ENCODE peak calls at places on chromosomes 16 and 17, in nine cellular contexts. One of them, this sample, is unnamed.

GRCh38 chr17:78442648-78443128 is 64.2 kb downstream of the PGS1 start:
- DNase-seq in Panc1: no peak
- DNase-seq in upper lobe of left lung: peak; percentile 88
- DNase-seq in endothelial cell of umbilical vein: no peak
- DNase-seq in prostate gland: no peak
- DNase-seq in stomach: peak; percentile 48
- DNase-seq in GM12878: no peak
- DNase-seq in transverse colon: peak; percentile 64
- DNase-seq in SK-N-SH: no peak
- DNase-seq in this sample: peak; percentile 87

GRCh38 chr16:48201515-48202201 is 42.4 kb upstream of the LONP2 start:
- DNase-seq in Panc1: no peak
- DNase-seq in upper lobe of left lung: no peak
- DNase-seq in endothelial cell of umbilical vein: no peak
- DNase-seq in prostate gland: no peak
- DNase-seq in stomach: no peak
- DNase-seq in GM12878: no peak
- DNase-seq in transverse colon: no peak
- DNase-seq in SK-N-SH: no peak
- DNase-seq in this sample: no peak

GRCh38 chr17:30549864-30550511 is 72.8 kb downstream of the GOSR1 start:
- DNase-seq in Panc1: no peak
- DNase-seq in upper lobe of left lung: no peak
- DNase-seq in endothelial cell of umbilical vein: no peak
- DNase-seq in prostate gland: no peak
- DNase-seq in stomach: peak; percentile 4
- DNase-seq in GM12878: no peak
- DNase-seq in transverse colon: no peak
- DNase-seq in SK-N-SH: no peak
- DNase-seq in this sample: no peak

GRCh38 chr16:578870-579405 is 9.2 kb downstream of the PIGQ start:
- DNase-seq in Panc1: peak; percentile 30
- DNase-seq in upper lobe of left lung: peak; percentile 71
- DNase-seq in endothelial cell of umbilical vein: peak; percentile 76
- DNase-seq in prostate gland: peak; percentile 74
- DNase-seq in stomach: peak; percentile 85
- DNase-seq in GM12878: no peak
- DNase-seq in transverse colon: peak; percentile 79
- DNase-seq in SK-N-SH: peak; percentile 77
- DNase-seq in this sample: no peak

GRCh38 chr17:78933959-78934568 is 8.9 kb upstream of the TIMP2 start:
- DNase-seq in Panc1: peak; percentile 51
- DNase-seq in upper lobe of left lung: peak; percentile 81
- DNase-seq in endothelial cell of umbilical vein: peak; percentile 96
- DNase-seq in prostate gland: peak; percentile 98
- DNase-seq in stomach: peak; percentile 96
- DNase-seq in GM12878: no peak
- DNase-seq in transverse colon: peak; percentile 90
- DNase-seq in SK-N-SH: peak; percentile 86
- DNase-seq in this sample: peak; percentile 97

GRCh38 chr17:33290156-33290697 is 2.9 kb downstream of the ASIC2 start:
- DNase-seq in Panc1: no peak
- DNase-seq in upper lobe of left lung: no peak
- DNase-seq in endothelial cell of umbilical vein: no peak
- DNase-seq in prostate gland: no peak
- DNase-seq in stomach: no peak
- DNase-seq in GM12878: no peak
- DNase-seq in transverse colon: no peak
- DNase-seq in SK-N-SH: no peak
- DNase-seq in this sample: no peak

GRCh38 chr16:72211085-72211484 is 39.1 kb upstream of the PMFBP1 start:
- DNase-seq in Panc1: no peak
- DNase-seq in upper lobe of left lung: no peak
- DNase-seq in endothelial cell of umbilical vein: no peak
- DNase-seq in prostate gland: no peak
- DNase-seq in stomach: no peak
- DNase-seq in GM12878: no peak
- DNase-seq in transverse colon: no peak
- DNase-seq in SK-N-SH: no peak
- DNase-seq in this sample: no peak

GRCh38 chr17:63514477-63514876 is 8.7 kb upstream of the KCNH6 start:
- DNase-seq in Panc1: no peak
- DNase-seq in upper lobe of left lung: no peak
- DNase-seq in endothelial cell of umbilical vein: no peak
- DNase-seq in prostate gland: no peak
- DNase-seq in stomach: no peak
- DNase-seq in GM12878: no peak
- DNase-seq in transverse colon: no peak
- DNase-seq in SK-N-SH: no peak
- DNase-seq in this sample: no peak

GRCh38 chr17:48624544-48625501 is 1.3 kb downstream of the HOXB9 start:
- DNase-seq in Panc1: no peak
- DNase-seq in upper lobe of left lung: no peak
- DNase-seq in endothelial cell of umbilical vein: no peak
- DNase-seq in prostate gland: no peak
- DNase-seq in stomach: no peak
- DNase-seq in GM12878: no peak
- DNase-seq in transverse colon: peak; percentile 51
- DNase-seq in SK-N-SH: peak; percentile 73
- DNase-seq in this sample: no peak

GRCh38 chr17:10059684-10060211 is 138.7 kb downstream of the GAS7 start:
- DNase-seq in Panc1: no peak
- DNase-seq in upper lobe of left lung: no peak
- DNase-seq in endothelial cell of umbilical vein: no peak
- DNase-seq in prostate gland: no peak
- DNase-seq in stomach: no peak
- DNase-seq in GM12878: peak; percentile 95
- DNase-seq in transverse colon: peak; percentile 41
- DNase-seq in SK-N-SH: no peak
- DNase-seq in this sample: peak; percentile 86

GRCh38 chr17:57494446-57494845 is 238.1 kb downstream of the MSI2 start:
- DNase-seq in Panc1: no peak
- DNase-seq in upper lobe of left lung: no peak
- DNase-seq in endothelial cell of umbilical vein: no peak
- DNase-seq in prostate gland: no peak
- DNase-seq in stomach: no peak
- DNase-seq in GM12878: no peak
- DNase-seq in transverse colon: no peak
- DNase-seq in SK-N-SH: no peak
- DNase-seq in this sample: no peak

GRCh38 chr16:15847621-15848175 is 9.1 kb downstream of the MYH11 start:
- DNase-seq in Panc1: no peak
- DNase-seq in upper lobe of left lung: no peak
- DNase-seq in endothelial cell of umbilical vein: no peak
- DNase-seq in prostate gland: no peak
- DNase-seq in stomach: no peak
- DNase-seq in GM12878: no peak
- DNase-seq in transverse colon: no peak
- DNase-seq in SK-N-SH: no peak
- DNase-seq in this sample: no peak

GRCh38 chr17:53749178-53749577 is 73.5 kb upstream of the KIF2B start:
- DNase-seq in Panc1: no peak
- DNase-seq in upper lobe of left lung: no peak
- DNase-seq in endothelial cell of umbilical vein: no peak
- DNase-seq in prostate gland: no peak
- DNase-seq in stomach: no peak
- DNase-seq in GM12878: no peak
- DNase-seq in transverse colon: no peak
- DNase-seq in SK-N-SH: no peak
- DNase-seq in this sample: no peak

GRCh38 chr16:55367796-55368195 is 43.8 kb downstream of the IRX6 start:
- DNase-seq in Panc1: no peak
- DNase-seq in upper lobe of left lung: no peak
- DNase-seq in endothelial cell of umbilical vein: no peak
- DNase-seq in prostate gland: no peak
- DNase-seq in stomach: no peak
- DNase-seq in GM12878: no peak
- DNase-seq in transverse colon: no peak
- DNase-seq in SK-N-SH: no peak
- DNase-seq in this sample: no peak

GRCh38 chr17:45952814-45953320 is 46.2 kb upstream of the STH start:
- DNase-seq in Panc1: no peak
- DNase-seq in upper lobe of left lung: no peak
- DNase-seq in endothelial cell of umbilical vein: no peak
- DNase-seq in prostate gland: no peak
- DNase-seq in stomach: no peak
- DNase-seq in GM12878: no peak
- DNase-seq in transverse colon: no peak
- DNase-seq in SK-N-SH: no peak
- DNase-seq in this sample: no peak

GRCh38 chr17:66938656-66939055 is 25.9 kb upstream of the CACNG4 start:
- DNase-seq in Panc1: no peak
- DNase-seq in upper lobe of left lung: no peak
- DNase-seq in endothelial cell of umbilical vein: no peak
- DNase-seq in prostate gland: no peak
- DNase-seq in stomach: no peak
- DNase-seq in GM12878: no peak
- DNase-seq in transverse colon: no peak
- DNase-seq in SK-N-SH: no peak
- DNase-seq in this sample: no peak

GRCh38 chr16:30901201-30902069 is 5.0 kb downstream of the CTF1 start:
- DNase-seq in Panc1: no peak
- DNase-seq in upper lobe of left lung: no peak
- DNase-seq in endothelial cell of umbilical vein: no peak
- DNase-seq in prostate gland: no peak
- DNase-seq in stomach: no peak
- DNase-seq in GM12878: no peak
- DNase-seq in transverse colon: no peak
- DNase-seq in SK-N-SH: no peak
- DNase-seq in this sample: no peak

GRCh38 chr16:30900588-30900987 is 4.2 kb downstream of the CTF1 start:
- DNase-seq in Panc1: no peak
- DNase-seq in upper lobe of left lung: no peak
- DNase-seq in endothelial cell of umbilical vein: no peak
- DNase-seq in prostate gland: no peak
- DNase-seq in stomach: no peak
- DNase-seq in GM12878: no peak
- DNase-seq in transverse colon: no peak
- DNase-seq in SK-N-SH: no peak
- DNase-seq in this sample: no peak

GRCh38 chr16:30903002-30903401 is 6.6 kb downstream of the CTF1 start:
- DNase-seq in Panc1: no peak
- DNase-seq in upper lobe of left lung: no peak
- DNase-seq in endothelial cell of umbilical vein: no peak
- DNase-seq in prostate gland: no peak
- DNase-seq in stomach: no peak
- DNase-seq in GM12878: no peak
- DNase-seq in transverse colon: no peak
- DNase-seq in SK-N-SH: no peak
- DNase-seq in this sample: no peak

GRCh38 chr16:30903596-30903995 is 7.2 kb downstream of the CTF1 start:
- DNase-seq in Panc1: no peak
- DNase-seq in upper lobe of left lung: peak; percentile 67
- DNase-seq in endothelial cell of umbilical vein: peak; percentile 63
- DNase-seq in prostate gland: no peak
- DNase-seq in stomach: no peak
- DNase-seq in GM12878: no peak
- DNase-seq in transverse colon: no peak
- DNase-seq in SK-N-SH: peak; percentile 84
- DNase-seq in this sample: no peak

GRCh38 chr16:30902070-30902972 is 5.9 kb downstream of the CTF1 start:
- DNase-seq in Panc1: no peak
- DNase-seq in upper lobe of left lung: peak; percentile 74
- DNase-seq in endothelial cell of umbilical vein: peak; percentile 67
- DNase-seq in prostate gland: peak; percentile 48
- DNase-seq in stomach: peak; percentile 77
- DNase-seq in GM12878: no peak
- DNase-seq in transverse colon: peak; percentile 74
- DNase-seq in SK-N-SH: peak; percentile 94
- DNase-seq in this sample: no peak
- TF ChIP-seq POLR2AphosphoS5 in Panc1: no peak
- TF ChIP-seq POLR2AphosphoS5 in upper lobe of left lung: peak; percentile 5
- TF ChIP-seq POLR2AphosphoS5 in endothelial cell of umbilical vein: peak; percentile 82
- TF ChIP-seq POLR2AphosphoS5 in prostate gland: no peak
- TF ChIP-seq POLR2AphosphoS5 in stomach: no peak
- TF ChIP-seq POLR2AphosphoS5 in GM12878: no peak
- TF ChIP-seq POLR2AphosphoS5 in transverse colon: no peak
- TF ChIP-seq POLR2AphosphoS5 in SK-N-SH: no peak
- TF ChIP-seq POLR2AphosphoS5 in this sample: no peak

GRCh38 chr16:35365675-35366074 is 1906.3 kb downstream of the TP53TG3F start:
- DNase-seq in Panc1: no peak
- DNase-seq in upper lobe of left lung: no peak
- DNase-seq in endothelial cell of umbilical vein: no peak
- DNase-seq in prostate gland: no peak
- DNase-seq in stomach: no peak
- DNase-seq in GM12878: no peak
- DNase-seq in transverse colon: no peak
- DNase-seq in SK-N-SH: no peak
- DNase-seq in this sample: no peak

GRCh38 chr16:35364263-35364662 is 1904.9 kb downstream of the TP53TG3F start:
- DNase-seq in Panc1: no peak
- DNase-seq in upper lobe of left lung: no peak
- DNase-seq in endothelial cell of umbilical vein: no peak
- DNase-seq in prostate gland: no peak
- DNase-seq in stomach: no peak
- DNase-seq in GM12878: no peak
- DNase-seq in transverse colon: no peak
- DNase-seq in SK-N-SH: no peak
- DNase-seq in this sample: no peak

DNA sequence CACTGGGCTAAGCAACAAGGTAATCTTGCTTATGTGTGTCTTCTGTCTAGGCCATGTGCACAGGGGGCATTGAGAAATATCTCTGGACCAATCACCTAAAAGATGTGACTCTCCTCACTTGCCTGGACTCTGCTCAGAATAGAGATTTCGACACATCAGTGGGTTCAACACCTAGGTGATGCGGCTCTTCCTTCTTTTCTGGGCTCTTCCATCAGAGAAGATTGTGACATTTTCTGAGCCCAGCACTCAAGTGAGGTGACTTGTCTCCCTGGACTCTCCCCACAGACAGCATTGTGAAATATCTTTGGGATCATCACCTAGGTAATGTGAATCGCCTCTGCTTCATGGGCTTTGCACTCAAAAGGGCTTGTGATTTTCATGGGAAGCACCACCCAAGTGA is 1904.1 kb downstream of the TP53TG3F start:
- DNase-seq in Panc1: no peak
- DNase-seq in upper lobe of left lung: no peak
- DNase-seq in endothelial cell of umbilical vein: no peak
- DNase-seq in prostate gland: no peak
- DNase-seq in stomach: no peak
- DNase-seq in GM12878: no peak
- DNase-seq in transverse colon: no peak
- DNase-seq in SK-N-SH: no peak
- DNase-seq in this sample: no peak
- H3K9me3 ChIP-seq in Panc1: no peaks in the 10 kb centered on the region
- H3K9me3 ChIP-seq in upper lobe of left lung: no peaks in the 10 kb centered on the region
- H3K9me3 ChIP-seq in endothelial cell of umbilical vein: peaks cover 2% of the 10 kb centered on the region
- H3K9me3 ChIP-seq in prostate gland: no peaks in the 10 kb centered on the region
- H3K9me3 ChIP-seq in stomach: no peaks in the 10 kb centered on the region
- H3K9me3 ChIP-seq in GM12878: no peaks in the 10 kb centered on the region
- H3K9me3 ChIP-seq in transverse colon: no peaks in the 10 kb centered on the region
- H3K9me3 ChIP-seq in SK-N-SH: no peaks in the 10 kb centered on the region
- H3K9me3 ChIP-seq in this sample: no peaks in the 10 kb centered on the region

GRCh38 chr17:42553161-42553818 is 567 bp downstream of the HSD17B1 start:
- DNase-seq in Panc1: no peak
- DNase-seq in upper lobe of left lung: no peak
- DNase-seq in endothelial cell of umbilical vein: no peak
- DNase-seq in prostate gland: no peak
- DNase-seq in stomach: no peak
- DNase-seq in GM12878: no peak
- DNase-seq in transverse colon: no peak
- DNase-seq in SK-N-SH: peak; percentile 76
- DNase-seq in this sample: no peak
- TF ChIP-seq POLR2AphosphoS5 in Panc1: no peak
- TF ChIP-seq POLR2AphosphoS5 in upper lobe of left lung: no peak
- TF ChIP-seq POLR2AphosphoS5 in endothelial cell of umbilical vein: no peak
- TF ChIP-seq POLR2AphosphoS5 in prostate gland: no peak
- TF ChIP-seq POLR2AphosphoS5 in stomach: no peak
- TF ChIP-seq POLR2AphosphoS5 in GM12878: no peak
- TF ChIP-seq POLR2AphosphoS5 in transverse colon: no peak
- TF ChIP-seq POLR2AphosphoS5 in SK-N-SH: no peak
- TF ChIP-seq POLR2AphosphoS5 in this sample: no peak

GRCh38 chr16:68574479-68574878 is 35.4 kb downstream of the ZFP90 start:
- DNase-seq in Panc1: no peak
- DNase-seq in upper lobe of left lung: no peak
- DNase-seq in endothelial cell of umbilical vein: no peak
- DNase-seq in prostate gland: no peak
- DNase-seq in stomach: no peak
- DNase-seq in GM12878: no peak
- DNase-seq in transverse colon: no peak
- DNase-seq in SK-N-SH: no peak
- DNase-seq in this sample: no peak
- H3K9me3 ChIP-seq in Panc1: peaks cover 4% of the 10 kb centered on the region
- H3K9me3 ChIP-seq in upper lobe of left lung: peaks cover 81% of the 10 kb centered on the region
- H3K9me3 ChIP-seq in endothelial cell of umbilical vein: peaks cover 4% of the 10 kb centered on the region
- H3K9me3 ChIP-seq in prostate gland: no peaks in the 10 kb centered on the region
- H3K9me3 ChIP-seq in stomach: peaks cover 97% of the 10 kb centered on the region
- H3K9me3 ChIP-seq in GM12878: peaks cover 9% of the 10 kb centered on the region
- H3K9me3 ChIP-seq in transverse colon: peaks cover 85% of the 10 kb centered on the region
- H3K9me3 ChIP-seq in SK-N-SH: no peaks in the 10 kb centered on the region
- H3K9me3 ChIP-seq in this sample: peaks cover 52% of the 10 kb centered on the region

This sample was measured in suprapubic skin.